ENCODE peak calls at places on chromosomes 16 and 17, in seven cellular contexts. One of them, this sample, is unnamed.

GRCh38 chr17:61409301-61410099 is 9.9 kb downstream of the TBX2 start:
- DNase-seq in lower lobe of right lung: peak
- DNase-seq in T-helper 2 cell: peak
- DNase-seq in activated CD4-positive, alpha-beta T cell treated with anti-CD3 and anti-CD28 coated beads for 48 hours: peak
- DNase-seq in lung: no peak
- DNase-seq in HEK293T: peak
- DNase-seq in cerebellar cortex: no peak
- DNase-seq in this sample: no peak

GRCh38 chr17:9436629-9437028 is 139.0 kb downstream of the STX8 start:
- DNase-seq in cerebellar cortex: peak
- DNase-seq in activated CD4-positive, alpha-beta T cell treated with anti-CD3 and anti-CD28 coated beads for 48 hours: no peak
- DNase-seq in lower lobe of right lung: no peak
- DNase-seq in lung: no peak
- DNase-seq in T-helper 2 cell: no peak
- DNase-seq in HEK293T: no peak
- DNase-seq in this sample: no peak

GRCh38 chr17:37744961-37745800 is at the start of gene HNF1B:
- DNase-seq in HEK293T: no peak
- DNase-seq in lower lobe of right lung: peak
- DNase-seq in lung: peak
- DNase-seq in activated CD4-positive, alpha-beta T cell treated with anti-CD3 and anti-CD28 coated beads for 48 hours: peak
- DNase-seq in cerebellar cortex: no peak
- DNase-seq in T-helper 2 cell: no peak
- DNase-seq in this sample: no peak

GRCh38 chr17:156946-157345 is 19.6 kb downstream of the SCGB1C2 start:
- DNase-seq in cerebellar cortex: no peak
- DNase-seq in lower lobe of right lung: no peak
- DNase-seq in lung: no peak
- DNase-seq in T-helper 2 cell: no peak
- DNase-seq in HEK293T: no peak
- DNase-seq in activated CD4-positive, alpha-beta T cell treated with anti-CD3 and anti-CD28 coated beads for 48 hours: no peak
- DNase-seq in this sample: no peak

GRCh38 chr17:48270896-48271295 is 159.1 kb downstream of the SKAP1 start:
- DNase-seq in HEK293T: no peak
- DNase-seq in lung: no peak
- DNase-seq in lower lobe of right lung: no peak
- DNase-seq in activated CD4-positive, alpha-beta T cell treated with anti-CD3 and anti-CD28 coated beads for 48 hours: no peak
- DNase-seq in cerebellar cortex: no peak
- DNase-seq in T-helper 2 cell: no peak
- DNase-seq in this sample: no peak

GRCh38 chr17:38877130-38877851 is 7.4 kb downstream of the LASP1 start:
- DNase-seq in T-helper 2 cell: no peak
- DNase-seq in cerebellar cortex: no peak
- DNase-seq in HEK293T: no peak
- DNase-seq in lower lobe of right lung: peak
- DNase-seq in lung: no peak
- DNase-seq in activated CD4-positive, alpha-beta T cell treated with anti-CD3 and anti-CD28 coated beads for 48 hours: no peak
- DNase-seq in this sample: peak

GRCh38 chr17:38543403-38544174 is 62.2 kb downstream of the SRCIN1 start:
- DNase-seq in T-helper 2 cell: no peak
- DNase-seq in cerebellar cortex: no peak
- DNase-seq in lower lobe of right lung: peak
- DNase-seq in lung: no peak
- DNase-seq in HEK293T: no peak
- DNase-seq in activated CD4-positive, alpha-beta T cell treated with anti-CD3 and anti-CD28 coated beads for 48 hours: no peak
- DNase-seq in this sample: no peak

GRCh38 chr17:47230864-47231263 is 21.7 kb downstream of the MYL4 start:
- DNase-seq in T-helper 2 cell: no peak
- DNase-seq in activated CD4-positive, alpha-beta T cell treated with anti-CD3 and anti-CD28 coated beads for 48 hours: no peak
- DNase-seq in HEK293T: no peak
- DNase-seq in cerebellar cortex: no peak
- DNase-seq in lower lobe of right lung: no peak
- DNase-seq in lung: no peak
- DNase-seq in this sample: no peak

GRCh38 chr17:34242553-34242952 is 12.5 kb upstream of the CCL2 start:
- DNase-seq in lower lobe of right lung: no peak
- DNase-seq in activated CD4-positive, alpha-beta T cell treated with anti-CD3 and anti-CD28 coated beads for 48 hours: no peak
- DNase-seq in T-helper 2 cell: no peak
- DNase-seq in cerebellar cortex: no peak
- DNase-seq in lung: no peak
- DNase-seq in HEK293T: no peak
- DNase-seq in this sample: no peak

GRCh38 chr17:48026503-48027321 is 10.9 kb downstream of the COPZ2 start:
- DNase-seq in lower lobe of right lung: peak
- DNase-seq in HEK293T: peak
- DNase-seq in T-helper 2 cell: peak
- DNase-seq in activated CD4-positive, alpha-beta T cell treated with anti-CD3 and anti-CD28 coated beads for 48 hours: peak
- DNase-seq in cerebellar cortex: peak
- DNase-seq in lung: peak
- DNase-seq in this sample: peak

GRCh38 chr17:56681561-56682266 is 88.2 kb downstream of the NOG start:
- DNase-seq in T-helper 2 cell: peak
- DNase-seq in cerebellar cortex: no peak
- DNase-seq in lung: no peak
- DNase-seq in lower lobe of right lung: no peak
- DNase-seq in activated CD4-positive, alpha-beta T cell treated with anti-CD3 and anti-CD28 coated beads for 48 hours: peak
- DNase-seq in HEK293T: no peak
- DNase-seq in this sample: no peak

GRCh38 chr17:43880420-43880991 is 26.8 kb downstream of the MPP2 start:
- DNase-seq in lung: no peak
- DNase-seq in activated CD4-positive, alpha-beta T cell treated with anti-CD3 and anti-CD28 coated beads for 48 hours: peak
- DNase-seq in cerebellar cortex: peak
- DNase-seq in HEK293T: peak
- DNase-seq in T-helper 2 cell: no peak
- DNase-seq in lower lobe of right lung: peak
- DNase-seq in this sample: no peak

GRCh38 chr17:77356109-77356689 is 215.4 kb downstream of the SEC14L1 start:
- DNase-seq in lower lobe of right lung: no peak
- DNase-seq in HEK293T: no peak
- DNase-seq in lung: peak
- DNase-seq in activated CD4-positive, alpha-beta T cell treated with anti-CD3 and anti-CD28 coated beads for 48 hours: no peak
- DNase-seq in T-helper 2 cell: no peak
- DNase-seq in cerebellar cortex: peak
- DNase-seq in this sample: no peak

GRCh38 chr16:85605051-85605911 is 7.8 kb upstream of the GSE1 start:
- DNase-seq in T-helper 2 cell: no peak
- DNase-seq in lung: no peak
- DNase-seq in cerebellar cortex: no peak
- DNase-seq in activated CD4-positive, alpha-beta T cell treated with anti-CD3 and anti-CD28 coated beads for 48 hours: no peak
- DNase-seq in lower lobe of right lung: no peak
- DNase-seq in HEK293T: no peak
- DNase-seq in this sample: no peak

GRCh38 chr16:48836641-48837040 is 226.7 kb upstream of the N4BP1 start:
- DNase-seq in T-helper 2 cell: no peak
- DNase-seq in lung: no peak
- DNase-seq in activated CD4-positive, alpha-beta T cell treated with anti-CD3 and anti-CD28 coated beads for 48 hours: no peak
- DNase-seq in cerebellar cortex: no peak
- DNase-seq in lower lobe of right lung: no peak
- DNase-seq in HEK293T: no peak
- DNase-seq in this sample: no peak